ENCODE peak calls at places on chromosomes 13 and 19, in seven cellular contexts. One of them, this sample, is unnamed.

GRCh38 chr19:50777830-50778303 is 7.6 kb downstream of the GPR32 start:
- DNase-seq in putamen: peak; percentile 82
- DNase-seq in OCI-LY7: no peak
- DNase-seq in endothelial cell: no peak
- DNase-seq in MCF 10A: no peak
- DNase-seq in GM03348: no peak
- DNase-seq in tibial artery: no peak
- DNase-seq in this sample: peak; percentile 14

GRCh38 chr13:112638919-112639318 is 50.9 kb upstream of the ATP11A start:
- DNase-seq in MCF 10A: no peak
- DNase-seq in GM03348: no peak
- DNase-seq in OCI-LY7: no peak
- DNase-seq in tibial artery: peak; percentile 1
- DNase-seq in putamen: no peak
- DNase-seq in endothelial cell: no peak
- DNase-seq in this sample: no peak

GRCh38 chr19:49469828-49470614 is 4.0 kb upstream of the FLT3LG start:
- DNase-seq in OCI-LY7: peak; percentile 72
- DNase-seq in tibial artery: no peak
- DNase-seq in MCF 10A: no peak
- DNase-seq in putamen: no peak
- DNase-seq in endothelial cell: no peak
- DNase-seq in GM03348: no peak
- DNase-seq in this sample: no peak

GRCh38 chr19:10802479-10802878 is 33.5 kb downstream of the TMED1 start:
- DNase-seq in putamen: no peak
- DNase-seq in GM03348: no peak
- DNase-seq in OCI-LY7: no peak
- DNase-seq in endothelial cell: no peak
- DNase-seq in MCF 10A: no peak
- DNase-seq in tibial artery: no peak
- DNase-seq in this sample: no peak

GRCh38 chr19:39208175-39208795 is 4.2 kb upstream of the SYCN start:
- DNase-seq in tibial artery: no peak
- DNase-seq in OCI-LY7: no peak
- DNase-seq in GM03348: no peak
- DNase-seq in endothelial cell: no peak
- DNase-seq in MCF 10A: no peak
- DNase-seq in putamen: no peak
- DNase-seq in this sample: no peak

GRCh38 chr13:102651392-102651791 is 43.5 kb downstream of the METTL21C start:
- DNase-seq in OCI-LY7: no peak
- DNase-seq in putamen: no peak
- DNase-seq in GM03348: peak; percentile 23
- DNase-seq in endothelial cell: no peak
- DNase-seq in tibial artery: no peak
- DNase-seq in MCF 10A: peak; percentile 32
- DNase-seq in this sample: peak; percentile 64

GRCh38 chr19:5507056-5507624 is 51.9 kb downstream of the ZNRF4 start:
- DNase-seq in putamen: no peak
- DNase-seq in MCF 10A: no peak
- DNase-seq in OCI-LY7: no peak
- DNase-seq in tibial artery: no peak
- DNase-seq in endothelial cell: no peak
- DNase-seq in GM03348: no peak
- DNase-seq in this sample: no peak

GRCh38 chr13:81395368-81395767 is 1054.4 kb upstream of the SPRY2 start:
- DNase-seq in endothelial cell: no peak
- DNase-seq in OCI-LY7: no peak
- DNase-seq in putamen: no peak
- DNase-seq in MCF 10A: no peak
- DNase-seq in GM03348: no peak
- DNase-seq in tibial artery: no peak
- DNase-seq in this sample: no peak

GRCh38 chr19:54320271-54320670 is 7.3 kb upstream of the LILRA5 start:
- DNase-seq in MCF 10A: no peak
- DNase-seq in putamen: no peak
- DNase-seq in endothelial cell: no peak
- DNase-seq in OCI-LY7: no peak
- DNase-seq in GM03348: no peak
- DNase-seq in tibial artery: peak; percentile 32
- DNase-seq in this sample: no peak

GRCh38 chr19:4208385-4209094 is 20.8 kb upstream of the EBI3 start:
- DNase-seq in OCI-LY7: peak; percentile 53
- DNase-seq in tibial artery: no peak
- DNase-seq in GM03348: peak; percentile 65
- DNase-seq in MCF 10A: peak; percentile 50
- DNase-seq in putamen: no peak
- DNase-seq in endothelial cell: no peak
- DNase-seq in this sample: no peak

This sample was measured in adipocyte.